ENCODE peak calls at places on chromosomes 5 and 9, in ten cellular contexts. G is CD4-positive, alpha-beta T cell; I is pancreas; X is psoas muscle; Z is thyroid gland; J is WERI-Rb-1; V is transverse colon; R is right atrium auricular region; H is adrenal gland; N is GM06990. D is an unnamed sample. For H3K27me3, the result is how much of the 10 kb centered on the place peaks cover.

GRCh38 chr5:67246108-67246507 is 49.5 kb upstream of the CD180 start:
- DNase-seq in X (no peak), R (no peak), N (no peak), V (no peak), H (no peak), J (peak), Z (no peak), G (peak), I (no peak), D (peak)

GRCh38 chr5:1105350-1106265 is 6.3 kb downstream of the SLC12A7 start:
- DNase-seq in H (no peak), I (no peak), X (no peak), R (no peak), G (peak), Z (peak), N (no peak), J (no peak), V (peak), D (no peak)

GRCh38 chr9:15136646-15137045 is 170.4 kb downstream of the TTC39B start:
- DNase-seq in X (no peak), R (no peak), G (no peak), H (no peak), Z (no peak), V (no peak), J (no peak), I (no peak), N (no peak), D (peak)

GRCh38 chr5:113378486-113378885 is 56.3 kb downstream of the TSSK1B start:
- DNase-seq in N (no peak), H (no peak), X (no peak), V (no peak), J (no peak), R (no peak), I (no peak), G (no peak), Z (no peak), D (no peak)

GRCh38 chr9:13975628-13976250 is 338.2 kb downstream of the NFIB start:
- DNase-seq in N (no peak), X (no peak), Z (no peak), J (no peak), H (no peak), G (no peak), R (no peak), I (no peak), V (no peak), D (no peak)

GRCh38 chr5:123156577-123157296 is 67.7 kb downstream of the PRDM6 start:
- DNase-seq in V (no peak), I (no peak), H (no peak), Z (no peak), G (no peak), J (no peak), X (no peak), R (no peak), N (no peak), D (no peak)

GRCh38 chr5:55159763-55160492 is at the start of gene GPX8:
- DNase-seq in H (no peak), V (no peak), Z (peak), J (peak), X (no peak), N (no peak), I (no peak), R (no peak), G (no peak), D (peak)

GRCh38 chr5:9545959-9546851 is at the start of gene SEMA5A:
- DNase-seq in R (no peak), G (no peak), I (peak), Z (peak), V (peak), X (peak), N (peak), J (peak), H (peak), D (peak)

GRCh38 chr5:167771565-167771964 is 519.9 kb upstream of the WWC1 start:
- DNase-seq in N (no peak), Z (no peak), R (no peak), V (no peak), X (no peak), H (no peak), G (no peak), J (no peak), I (no peak), D (no peak)

GRCh38 chr9:130689937-130690700 is 3.5 kb upstream of the EXOSC2 start:
- DNase-seq in H (peak), J (no peak), R (peak), Z (peak), V (peak), N (peak), G (no peak), X (no peak), I (no peak), D (peak)

GRCh38 chr9:129166962-129167557 is 11.0 kb downstream of the IER5L start:
- DNase-seq in Z (peak), V (peak), I (peak), J (no peak), H (peak), R (peak), X (peak), G (no peak), N (no peak), D (peak)

GRCh38 chr5:66209350-66209749 is 65.2 kb downstream of the SREK1 start:
- DNase-seq in G (no peak), H (no peak), R (no peak), Z (peak), I (no peak), N (no peak), X (no peak), J (no peak), V (no peak), D (no peak)

GRCh38 chr9:100167912-100168775 is 69.1 kb downstream of the INVS start:
- DNase-seq in X (no peak), V (no peak), J (peak), R (no peak), G (no peak), N (no peak), I (no peak), H (peak), Z (no peak), D (no peak)

GRCh38 chr9:133604856-133605255 is 4.3 kb downstream of the FAM163B start:
- DNase-seq in N (no peak), G (no peak), R (no peak), J (no peak), V (no peak), X (peak), H (peak), Z (no peak), I (no peak), D (no peak)

GRCh38 chr9:86639899-86640379 is 285.7 kb upstream of the TUT7 start:
- DNase-seq in Z (no peak), X (no peak), J (no peak), I (no peak), G (no peak), V (peak), N (no peak), R (no peak), H (no peak), D (no peak)
- TF ChIP-seq CTCF in Z (no peak), X (no peak), J (no peak), I (peak), G (no peak), V (peak), N (no peak), R (no peak), H (no peak), D (peak)

GRCh38 chr9:135029871-135030710 is 57.4 kb upstream of the OLFM1 start:
- DNase-seq in J (no peak), R (no peak), X (peak), Z (no peak), N (no peak), V (no peak), G (no peak), H (no peak), I (no peak), D (no peak)
- H3K27me3 ChIP-seq in J (under half), R (under half), X (under half), Z (under half), N (under half), V (under half), G (under half), H (under half), I (under half), D (under half)

DNA sequence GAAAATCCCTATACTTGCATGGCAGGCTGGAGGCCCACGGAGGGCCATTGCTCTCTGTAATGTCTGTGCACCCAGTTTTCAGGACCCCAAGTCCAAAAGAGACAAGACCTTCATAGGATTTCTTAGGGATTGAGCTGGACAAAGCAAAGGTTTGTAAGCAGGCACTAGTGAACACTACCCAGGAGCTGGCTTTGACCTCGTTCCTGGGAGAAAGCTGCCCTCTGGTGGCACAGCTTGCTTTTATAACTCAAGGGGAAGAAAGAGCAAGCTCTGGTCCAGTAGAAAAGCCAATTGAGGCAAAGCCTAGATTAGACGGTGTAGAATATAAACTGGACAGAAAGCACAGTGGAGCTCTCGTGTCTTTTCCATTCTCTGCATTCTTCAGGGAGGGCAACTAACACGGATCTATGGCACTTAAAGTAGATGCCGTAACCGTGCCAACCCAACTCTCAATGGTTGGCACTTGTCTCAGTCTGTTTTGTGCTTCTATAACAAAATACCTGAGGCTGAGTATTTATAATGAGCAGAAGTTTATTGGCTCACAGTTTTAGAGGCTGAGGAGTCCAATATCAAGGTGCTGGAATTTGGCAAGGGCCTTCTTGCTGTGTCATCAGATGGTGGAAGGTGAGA is 7.9 kb downstream of the GABRP start:
- DNase-seq in Z (peak), J (peak), R (peak), H (peak), X (no peak), I (peak), V (peak), G (no peak), N (no peak), D (peak)
- TF ChIP-seq CTCF in Z (no peak), J (peak), R (peak), H (peak), X (peak), I (peak), V (peak), G (no peak), N (peak), D (peak)

GRCh38 chr5:57175586-57175985 is 1.7 kb downstream of the GPBP1 start:
- DNase-seq in H (no peak), R (no peak), I (no peak), Z (peak), N (no peak), V (peak), X (no peak), G (no peak), J (no peak), D (peak)

GRCh38 chr5:57176350-57176857 is 2.5 kb downstream of the GPBP1 start:
- DNase-seq in R (no peak), X (no peak), J (no peak), H (no peak), N (no peak), I (no peak), V (no peak), Z (no peak), G (no peak), D (no peak)

GRCh38 chr5:57177479-57178156 is 3.8 kb downstream of the GPBP1 start:
- DNase-seq in R (no peak), V (no peak), H (no peak), J (no peak), X (no peak), Z (no peak), N (no peak), I (no peak), G (no peak), D (no peak)

GRCh38 chr5:57181151-57181550 is 7.3 kb downstream of the GPBP1 start:
- DNase-seq in Z (no peak), G (no peak), J (no peak), I (no peak), H (no peak), R (no peak), V (no peak), N (no peak), X (no peak), D (no peak)

GRCh38 chr5:57179262-57179960 is 5.6 kb downstream of the GPBP1 start:
- DNase-seq in J (no peak), I (no peak), H (no peak), V (no peak), N (no peak), Z (peak), G (no peak), R (no peak), X (no peak), D (no peak)
- H3K27me3 ChIP-seq in J (under half), I (under half), H (under half), V (under half), N (under half), Z (under half), G (under half), R (under half), X (under half), D (under half)

DNA sequence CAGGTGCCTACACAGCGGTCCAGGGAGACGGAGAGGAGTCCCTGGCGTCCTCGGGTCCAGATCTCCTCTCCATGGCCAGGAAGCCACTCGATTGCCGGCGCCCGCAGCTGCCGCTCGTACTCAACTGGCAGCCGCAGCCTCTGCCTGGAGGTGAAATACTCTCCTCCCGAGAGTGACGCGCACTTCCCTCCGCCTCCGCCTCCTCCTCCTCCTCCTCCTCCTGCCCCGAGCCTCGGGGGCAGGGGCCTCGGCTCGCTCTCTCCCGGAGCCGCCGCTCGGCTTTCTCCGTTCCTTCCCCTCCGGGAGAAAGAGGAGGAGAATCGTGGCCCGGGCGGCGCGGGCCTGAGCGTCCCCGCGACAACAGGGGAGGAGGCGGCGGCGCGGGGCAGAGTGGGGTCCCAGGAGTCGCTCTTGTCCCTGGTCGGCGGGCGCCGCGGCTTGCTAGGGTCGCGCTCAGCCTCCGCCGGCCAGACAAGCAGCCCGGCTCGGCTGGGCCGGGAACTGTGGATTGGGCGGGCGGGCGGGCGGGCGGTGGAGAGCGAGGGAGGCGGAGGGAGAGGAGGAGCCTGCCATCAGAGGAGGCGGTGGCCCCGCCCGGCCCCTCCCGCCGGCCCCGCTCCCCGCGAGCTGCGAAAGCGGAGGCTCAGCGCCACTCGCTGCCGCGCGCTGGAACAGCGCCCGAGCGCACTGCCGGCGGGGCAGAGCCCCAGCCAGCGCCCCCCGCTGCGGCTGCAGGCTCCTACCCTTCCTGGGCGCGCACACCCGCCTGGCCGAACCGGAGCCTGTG is at the start of gene CEMIP2:
- DNase-seq in J (peak), G (peak), Z (peak), V (peak), H (peak), R (peak), N (peak), I (peak), X (peak), D (peak)
- TF ChIP-seq CTCF in J (peak), G (peak), Z (no peak), V (peak), H (no peak), R (peak), N (peak), I (no peak), X (no peak), D (peak)

GRCh38 chr9:113482341-113482740 is 18.8 kb downstream of the RGS3 start:
- DNase-seq in X (no peak), Z (no peak), V (no peak), N (no peak), H (peak), I (no peak), J (no peak), G (no peak), R (no peak), D (no peak)

GRCh38 chr9:113483676-113484257 is 20.2 kb downstream of the RGS3 start:
- DNase-seq in G (no peak), Z (no peak), R (no peak), V (no peak), J (no peak), X (no peak), H (no peak), N (no peak), I (no peak), D (no peak)

GRCh38 chr9:113482991-113483675 is 19.6 kb downstream of the RGS3 start:
- DNase-seq in N (no peak), V (no peak), G (no peak), X (no peak), J (no peak), R (no peak), Z (no peak), I (no peak), H (no peak), D (no peak)

GRCh38 chr9:113485761-113486115 is 22.2 kb downstream of the RGS3 start:
- DNase-seq in V (no peak), J (no peak), I (no peak), G (no peak), R (no peak), N (no peak), Z (no peak), H (no peak), X (no peak), D (no peak)

GRCh38 chr9:113484258-113484730 is 20.8 kb downstream of the RGS3 start:
- DNase-seq in X (peak), Z (peak), N (no peak), G (no peak), J (no peak), I (peak), H (peak), V (peak), R (peak), D (no peak)
- H3K27me3 ChIP-seq in X (under half), Z (under half), N (under half), G (under half), J (under half), I (under half), H (under half), V (under half), R (under half), D (under half)

DNA sequence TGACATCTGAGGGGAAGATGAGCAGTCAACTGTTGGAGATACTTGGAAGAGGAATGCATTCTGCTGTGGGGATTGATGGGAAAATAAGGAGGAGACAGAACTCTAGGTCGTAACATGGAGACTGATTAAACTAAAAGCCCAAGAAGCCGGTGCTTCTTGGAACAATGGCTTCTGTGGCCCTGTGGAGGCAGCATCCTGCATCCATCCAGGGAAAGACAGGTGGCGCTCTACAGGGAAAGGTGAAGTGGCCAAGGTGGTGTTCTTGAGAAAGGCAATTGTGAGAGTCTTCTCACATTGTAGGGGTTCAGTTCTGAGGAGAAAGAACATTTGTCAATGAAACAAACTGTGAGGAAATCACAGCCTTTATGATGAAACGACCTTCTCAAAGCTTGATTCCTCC is 31.2 kb downstream of the ZFAND5 start:
- DNase-seq in Z (no peak), N (no peak), J (peak), I (no peak), H (no peak), X (no peak), V (no peak), G (no peak), R (no peak), D (no peak)
- TF ChIP-seq CTCF in Z (no peak), N (peak), J (peak), I (no peak), H (no peak), X (peak), V (no peak), G (no peak), R (no peak), D (peak)

GRCh38 chr5:154479160-154479943 is 1.3 kb upstream of the HAND1 start:
- DNase-seq in H (no peak), V (no peak), I (no peak), X (peak), Z (no peak), N (no peak), G (no peak), J (no peak), R (no peak), D (no peak)
- H3K27me3 ChIP-seq in H (half or more), V (half or more), I (under half), X (half or more), Z (half or more), N (under half), G (half or more), J (under half), R (half or more), D (half or more)

D was measured in A673.